ENCODE peak calls at places on chromosomes 5 and 9, in seven cellular contexts. P, H, J, D, B, Y and W are unnamed samples.

GRCh38 chr5:175166013-175166412 is 278.0 kb downstream of the DRD1 start:
- DNase-seq in P (no peak), H (no peak), J (no peak), D (no peak), B (no peak), Y (no peak), W (no peak)

GRCh38 chr9:36874921-36875320 is 159.1 kb downstream of the PAX5 start:
- DNase-seq in P (no peak), H (no peak), J (no peak), D (no peak), B (no peak), Y (peak; percentile 62), W (no peak)

GRCh38 chr9:37100750-37101149 is 19.6 kb upstream of the ZCCHC7 start:
- DNase-seq in P (no peak), H (no peak), J (no peak), D (no peak), B (no peak), Y (no peak), W (no peak)

GRCh38 chr9:137619240-137620090 is 660 bp downstream of the EHMT1 start:
- DNase-seq in P (peak; percentile 61), H (no peak), J (no peak), D (no peak), B (peak; percentile 48), Y (peak; percentile 39), W (peak; percentile 40)

GRCh38 chr5:32600057-32600622 is 14.8 kb downstream of the SUB1 start:
- DNase-seq in P (no peak), H (no peak), J (no peak), D (peak; percentile 65), B (no peak), Y (peak; percentile 76), W (no peak)

GRCh38 chr9:27460225-27461023 is 63.7 kb upstream of the IFNK start:
- DNase-seq in P (peak; percentile 38), H (no peak), J (no peak), D (no peak), B (no peak), Y (peak; percentile 70), W (no peak)

GRCh38 chr5:18394154-18394804 is 760.0 kb downstream of the TAF11L14 start:
- DNase-seq in P (peak; percentile 44), H (peak; percentile 33), J (no peak), D (no peak), B (peak; percentile 66), Y (peak; percentile 83), W (no peak)

GRCh38 chr9:119768266-119768665 is 399.0 kb upstream of the BRINP1 start:
- DNase-seq in P (no peak), H (no peak), J (no peak), D (no peak), B (no peak), Y (no peak), W (no peak)

GRCh38 chr5:148746826-148747535 is 79.4 kb upstream of the ADRB2 start:
- DNase-seq in P (peak; percentile 37), H (no peak), J (no peak), D (no peak), B (no peak), Y (no peak), W (no peak)

GRCh38 chr5:38323645-38324295 is 65.4 kb downstream of the EGFLAM start:
- DNase-seq in P (no peak), H (peak; percentile 26), J (no peak), D (peak; percentile 68), B (no peak), Y (peak; percentile 47), W (peak; percentile 29)

GRCh38 chr5:135466178-135467050 is 14.3 kb upstream of the TIFAB start:
- DNase-seq in P (peak; percentile 85), H (peak; percentile 49), J (peak; percentile 36), D (peak; percentile 7), B (peak; percentile 79), Y (peak; percentile 78), W (peak; percentile 71)

GRCh38 chr5:13972029-13972428 is 27.5 kb upstream of the DNAH5 start:
- DNase-seq in P (no peak), H (no peak), J (no peak), D (no peak), B (no peak), Y (no peak), W (no peak)

GRCh38 chr5:134568339-134568700 is 42.9 kb downstream of the JADE2 start:
- DNase-seq in P (no peak), H (no peak), J (no peak), D (no peak), B (no peak), Y (no peak), W (no peak)

GRCh38 chr5:134432677-134433359 is 21.1 kb upstream of the CDKN2AIPNL start:
- DNase-seq in P (no peak), H (no peak), J (no peak), D (no peak), B (no peak), Y (peak; percentile 76), W (no peak)

GRCh38 chr9:74078647-74079046 is 418.5 kb upstream of the RORB start:
- DNase-seq in P (no peak), H (no peak), J (no peak), D (no peak), B (no peak), Y (peak; percentile 35), W (peak; percentile 39)

GRCh38 chr5:30438785-30439184 is 754.7 kb upstream of the CDH6 start:
- DNase-seq in P (no peak), H (no peak), J (no peak), D (no peak), B (no peak), Y (no peak), W (no peak)
- TF ChIP-seq CTCF in P (no peak), H (no peak), J (no peak), D (no peak), B (no peak), Y (no peak), W (no peak)

DNA sequence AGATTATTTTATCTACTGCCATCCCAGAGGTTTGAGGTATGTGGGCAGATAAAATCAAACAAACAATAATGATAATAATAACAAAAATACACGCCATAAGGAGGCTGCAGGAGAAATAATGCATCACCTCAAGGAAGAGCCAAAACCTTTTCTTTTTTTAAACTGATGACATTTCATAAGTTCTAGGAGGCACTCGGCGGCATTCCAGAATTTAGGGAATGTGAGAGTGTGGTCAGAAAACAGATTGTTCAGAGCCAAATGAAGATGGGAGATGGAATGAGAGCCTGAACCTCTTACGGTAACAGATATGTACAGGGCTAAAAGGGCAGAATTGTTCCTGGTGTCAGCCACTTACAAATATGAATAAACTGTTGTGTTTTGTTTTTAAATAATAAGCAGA is 615.0 kb upstream of the CHD1 start:
- DNase-seq in P (no peak), H (no peak), J (no peak), D (no peak), B (no peak), Y (peak; percentile 14), W (no peak)
- TF ChIP-seq CTCF in P (no peak), H (no peak), J (no peak), D (no peak), B (no peak), Y (no peak), W (no peak)

GRCh38 chr5:172119921-172120688 is 67.9 kb downstream of the STK10 start:
- DNase-seq in P (no peak), H (no peak), J (no peak), D (no peak), B (no peak), Y (no peak), W (no peak)

GRCh38 chr5:172118891-172119290 is 69.1 kb downstream of the STK10 start:
- DNase-seq in P (no peak), H (no peak), J (no peak), D (no peak), B (no peak), Y (no peak), W (no peak)

GRCh38 chr5:172117977-172118701 is 69.9 kb downstream of the STK10 start:
- DNase-seq in P (no peak), H (no peak), J (no peak), D (no peak), B (no peak), Y (no peak), W (no peak)

GRCh38 chr5:172127581-172127980 is 60.4 kb downstream of the STK10 start:
- DNase-seq in P (no peak), H (no peak), J (no peak), D (no peak), B (no peak), Y (no peak), W (no peak)

GRCh38 chr5:172123269-172123692 is 64.7 kb downstream of the STK10 start:
- DNase-seq in P (no peak), H (peak; percentile 81), J (no peak), D (no peak), B (peak; percentile 45), Y (peak; percentile 73), W (peak; percentile 24)
- TF ChIP-seq CTCF in P (no peak), H (no peak), J (peak; percentile 16), D (peak; percentile 58), B (peak; percentile 38), Y (no peak), W (no peak)

GRCh38 chr9:134420281-134420835 is 94.1 kb downstream of the RXRA start:
- DNase-seq in P (no peak), H (no peak), J (no peak), D (no peak), B (no peak), Y (no peak), W (no peak)

GRCh38 chr9:134418986-134419683 is 92.9 kb downstream of the RXRA start:
- DNase-seq in P (no peak), H (no peak), J (no peak), D (no peak), B (no peak), Y (no peak), W (no peak)

GRCh38 chr9:134418354-134418753 is 92.1 kb downstream of the RXRA start:
- DNase-seq in P (no peak), H (no peak), J (no peak), D (no peak), B (no peak), Y (no peak), W (no peak)

GRCh38 chr9:134420974-134421432 is 94.7 kb downstream of the RXRA start:
- DNase-seq in P (no peak), H (no peak), J (no peak), D (no peak), B (no peak), Y (no peak), W (no peak)

GRCh38 chr9:134419684-134420076 is 93.4 kb downstream of the RXRA start:
- DNase-seq in P (no peak), H (no peak), J (no peak), D (no peak), B (no peak), Y (no peak), W (no peak)
- TF ChIP-seq CTCF in P (peak; percentile 12), H (no peak), J (peak; percentile 54), D (peak; percentile 42), B (no peak), Y (peak; percentile 17), W (peak; percentile 61)

GRCh38 chr5:12292610-12293204 is 388.5 kb upstream of the CTNND2 start:
- DNase-seq in P (no peak), H (no peak), J (no peak), D (no peak), B (no peak), Y (peak; percentile 50), W (no peak)
- TF ChIP-seq CTCF in P (no peak), H (no peak), J (no peak), D (no peak), B (no peak), Y (no peak), W (peak; percentile 72)

GRCh38 chr9:546797-547223 is 294.7 kb upstream of the DMRT1 start:
- DNase-seq in P (no peak), H (no peak), J (no peak), D (no peak), B (no peak), Y (no peak), W (no peak)
- TF ChIP-seq CTCF in P (no peak), H (no peak), J (peak; percentile 24), D (peak; percentile 19), B (no peak), Y (no peak), W (no peak)